ENCODE peak calls at places on chromosomes 3 and 15, in ten cellular contexts. O, W, E, Y, X, U, I, A, D and N are unnamed samples.

GRCh38 chr3:44996556-44996969 is 20.5 kb downstream of the EXOSC7 start:
- DNase-seq in O (no peak), W (no peak), E (no peak), Y (no peak), X (no peak), U (no peak), I (peak), A (no peak), D (no peak), N (no peak)

GRCh38 chr3:66442254-66443249 is 58.3 kb downstream of the LRIG1 start:
- DNase-seq in O (no peak), W (no peak), E (no peak), Y (peak), X (peak), U (no peak), I (peak), A (no peak), D (peak), N (peak)

GRCh38 chr3:99862208-99862607 is 44.5 kb downstream of the CMSS1 start:
- DNase-seq in O (no peak), W (no peak), E (no peak), Y (peak), X (no peak), U (no peak), I (no peak), A (no peak), D (no peak), N (no peak)

GRCh38 chr15:40464595-40465185 is 6.1 kb upstream of the CHST14 start:
- DNase-seq in O (no peak), W (no peak), E (no peak), Y (no peak), X (no peak), U (no peak), I (no peak), A (no peak), D (no peak), N (no peak)

GRCh38 chr3:63979093-63979492 is 44.2 kb downstream of the PSMD6 start:
- DNase-seq in O (no peak), W (no peak), E (no peak), Y (no peak), X (no peak), U (no peak), I (no peak), A (peak), D (no peak), N (no peak)

GRCh38 chr3:45932112-45932511 is 11.2 kb upstream of the CXCR6 start:
- DNase-seq in O (no peak), W (no peak), E (no peak), Y (no peak), X (no peak), U (no peak), I (no peak), A (no peak), D (no peak), N (no peak)

GRCh38 chr3:153257673-153258351 is 95.8 kb downstream of the RAP2B start:
- DNase-seq in O (no peak), W (no peak), E (no peak), Y (peak), X (no peak), U (no peak), I (peak), A (no peak), D (no peak), N (peak)

GRCh38 chr3:14033023-14033422 is 91.6 kb downstream of the CHCHD4 start:
- DNase-seq in O (no peak), W (no peak), E (no peak), Y (no peak), X (no peak), U (no peak), I (no peak), A (no peak), D (no peak), N (no peak)

GRCh38 chr3:39130693-39131265 is 22.6 kb downstream of the CSRNP1 start:
- DNase-seq in O (no peak), W (no peak), E (no peak), Y (no peak), X (no peak), U (no peak), I (no peak), A (no peak), D (no peak), N (no peak)

GRCh38 chr15:59998256-59999063 is 5.7 kb upstream of the FOXB1 start:
- DNase-seq in O (no peak), W (no peak), E (no peak), Y (no peak), X (no peak), U (no peak), I (no peak), A (no peak), D (no peak), N (no peak)

GRCh38 chr3:172410702-172411477 is 37.4 kb downstream of the GHSR start:
- DNase-seq in O (no peak), W (no peak), E (no peak), Y (no peak), X (no peak), U (no peak), I (no peak), A (no peak), D (no peak), N (no peak)

GRCh38 chr15:22944651-22945050 is 35.5 kb downstream of the CYFIP1 start:
- DNase-seq in O (no peak), W (no peak), E (no peak), Y (peak), X (no peak), U (no peak), I (no peak), A (no peak), D (no peak), N (no peak)

GRCh38 chr15:29570931-29571727 is 251.1 kb downstream of the TJP1 start:
- DNase-seq in O (no peak), W (no peak), E (no peak), Y (peak), X (no peak), U (no peak), I (no peak), A (no peak), D (no peak), N (peak)

GRCh38 chr15:71444866-71445590 is 329.8 kb downstream of the THSD4 start:
- DNase-seq in O (no peak), W (no peak), E (no peak), Y (peak), X (no peak), U (no peak), I (peak), A (no peak), D (no peak), N (no peak)

GRCh38 chr3:133868166-133868565 is 27.5 kb downstream of the RAB6B start:
- DNase-seq in O (no peak), W (no peak), E (no peak), Y (no peak), X (peak), U (no peak), I (no peak), A (no peak), D (no peak), N (no peak)

GRCh38 chr3:48064292-48064829 is 48.1 kb upstream of the MAP4 start:
- DNase-seq in O (no peak), W (no peak), E (no peak), Y (peak), X (no peak), U (no peak), I (no peak), A (no peak), D (no peak), N (no peak)

GRCh38 chr15:63502843-63503738 is 1.3 kb upstream of the USP3 start:
- DNase-seq in O (peak), W (peak), E (peak), Y (peak), X (peak), U (peak), I (peak), A (peak), D (peak), N (peak)

GRCh38 chr15:72146221-72146620 is 28.0 kb downstream of the SENP8 start:
- DNase-seq in O (no peak), W (no peak), E (no peak), Y (no peak), X (no peak), U (no peak), I (no peak), A (no peak), D (no peak), N (no peak)

GRCh38 chr3:56096941-56097340 is 371.3 kb downstream of the ERC2 start:
- DNase-seq in O (no peak), W (no peak), E (no peak), Y (no peak), X (no peak), U (no peak), I (no peak), A (no peak), D (no peak), N (no peak)